ENCODE peak calls at places on chromosome 2, in eight cellular contexts. S is CD4-positive, alpha-beta memory T cell; N is stomach; U is neural progenitor cell; M is esophagus muscularis mucosa; W is left ventricle myocardium inferior; L is K562; V is heart left ventricle. Z is an unnamed sample. For H3K36me3, the result is how much of the 10 kb centered on the place peaks cover.

GRCh38 chr2:20179755-20180594 is 45.0 kb downstream of the SDC1 start:
- DNase-seq in U (peak), V (no peak), N (peak), L (peak), S (no peak), M (no peak), W (no peak), Z (no peak)

GRCh38 chr2:240463274-240463865 is 27.9 kb downstream of the GPC1 start:
- DNase-seq in S (no peak), N (peak), M (no peak), U (no peak), L (no peak), V (peak), W (peak), Z (peak)

GRCh38 chr2:29108225-29108624 is 7.0 kb upstream of the CLIP4 start:
- DNase-seq in W (no peak), S (no peak), V (peak), N (no peak), U (no peak), L (no peak), M (no peak), Z (no peak)

GRCh38 chr2:121284424-121285076 is 452 bp downstream of the TFCP2L1 start:
- DNase-seq in V (no peak), S (no peak), U (peak), M (no peak), N (no peak), L (peak), W (no peak), Z (no peak)

GRCh38 chr2:182672471-182673165 is 43.4 kb upstream of the DNAJC10 start:
- DNase-seq in S (no peak), W (no peak), N (no peak), U (no peak), L (no peak), M (no peak), V (no peak), Z (no peak)

GRCh38 chr2:855177-855576 is 95.5 kb upstream of the SNTG2 start:
- DNase-seq in L (no peak), W (no peak), S (no peak), N (no peak), V (no peak), U (no peak), M (no peak), Z (no peak)

GRCh38 chr2:231692847-231693246 is 15.5 kb upstream of the PTMA start:
- DNase-seq in L (no peak), S (no peak), N (no peak), V (peak), U (no peak), M (no peak), W (no peak), Z (no peak)

GRCh38 chr2:127669056-127669455 is 6.3 kb downstream of the LIMS2 start:
- DNase-seq in W (no peak), V (no peak), M (no peak), L (no peak), N (no peak), U (no peak), S (no peak), Z (no peak)

DNA sequence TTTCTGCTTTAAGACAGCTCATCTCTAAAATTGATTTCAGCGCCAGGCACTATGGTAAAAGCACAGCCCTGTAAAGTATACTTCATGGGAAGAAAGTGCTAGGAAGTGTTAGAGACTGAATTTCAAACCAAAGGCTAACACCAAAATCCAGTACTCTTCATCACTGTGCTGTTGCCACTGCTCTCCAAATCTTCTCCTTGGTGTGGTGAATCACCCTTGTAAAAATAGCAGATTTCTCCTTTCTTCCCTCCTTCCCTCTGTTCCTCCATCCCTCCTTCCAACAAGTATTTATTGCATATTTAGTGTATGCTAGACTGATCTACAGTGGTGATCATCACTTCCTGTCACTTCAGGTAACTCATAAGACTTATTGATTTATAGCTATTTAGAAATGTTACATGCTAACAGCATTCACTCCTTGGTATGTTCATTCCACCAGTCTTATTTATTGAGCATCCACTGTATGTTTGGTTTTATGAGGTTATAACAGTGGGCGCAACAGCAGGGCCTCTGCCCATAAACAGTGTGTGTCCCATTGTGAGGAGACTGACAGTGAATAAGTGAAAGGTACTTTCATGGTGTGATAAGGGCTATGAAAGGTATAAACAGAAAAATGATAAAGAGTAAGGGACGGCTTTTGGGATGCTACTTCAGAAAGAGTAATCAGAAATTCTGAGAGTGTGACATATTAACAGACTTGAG is 20.0 kb downstream of the KDM3A start:
- DNase-seq in L (no peak), V (no peak), S (no peak), M (no peak), N (no peak), U (no peak), W (no peak), Z (no peak)
- H3K36me3 ChIP-seq in L (half or more), V (under half), S (half or more), M (half or more), N (half or more), U (under half), W (half or more), Z (half or more)

GRCh38 chr2:178877874-178878273 is 70.7 kb upstream of the TTN start:
- DNase-seq in W (no peak), V (no peak), N (no peak), L (no peak), S (no peak), M (no peak), U (no peak), Z (no peak)

GRCh38 chr2:178870703-178871102 is 63.5 kb upstream of the TTN start:
- DNase-seq in M (no peak), W (no peak), V (peak), S (no peak), N (no peak), L (no peak), U (no peak), Z (no peak)

GRCh38 chr2:178871536-178871935 is 64.3 kb upstream of the TTN start:
- DNase-seq in N (no peak), S (no peak), L (no peak), W (no peak), U (no peak), M (no peak), V (no peak), Z (no peak)

GRCh38 chr2:178874529-178875240 is 67.5 kb upstream of the TTN start:
- DNase-seq in S (no peak), M (no peak), L (no peak), N (no peak), U (no peak), W (no peak), V (peak), Z (no peak)

DNA sequence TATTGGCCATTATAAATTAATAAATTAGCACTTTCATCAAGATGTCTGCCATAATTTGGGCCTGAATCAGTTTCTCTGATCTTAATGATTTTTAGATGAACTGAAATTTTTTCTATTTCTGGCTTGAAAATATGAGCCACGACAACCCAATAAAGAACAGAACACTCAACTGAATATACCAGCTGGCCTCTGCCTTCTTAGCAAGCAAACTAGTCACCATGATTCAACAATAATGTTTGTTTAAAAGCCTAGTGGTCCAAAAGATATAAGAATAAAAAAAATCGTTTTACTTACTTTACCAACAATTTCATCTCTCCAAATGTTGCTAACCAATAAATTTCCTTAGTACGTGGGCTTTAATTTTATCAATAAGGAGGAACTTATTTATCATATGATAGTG is 66.7 kb upstream of the TTN start:
- DNase-seq in U (no peak), N (no peak), M (no peak), L (no peak), S (no peak), W (no peak), V (no peak), Z (no peak)
- H3K36me3 ChIP-seq in U (under half), N (under half), M (under half), L (under half), S (under half), W (under half), V (under half), Z (under half)

GRCh38 chr2:162177301-162177700 is 25.3 kb upstream of the GCG start:
- DNase-seq in N (no peak), W (no peak), V (no peak), S (no peak), M (no peak), U (no peak), L (no peak), Z (no peak)
- H3K36me3 ChIP-seq in N (under half), W (under half), V (under half), S (under half), M (under half), U (under half), L (under half), Z (under half)

GRCh38 chr2:64263315-64263714 is 119.1 kb upstream of the PELI1 start:
- DNase-seq in U (no peak), V (no peak), N (no peak), W (no peak), M (no peak), L (no peak), S (no peak), Z (no peak)
- H3K36me3 ChIP-seq in U (under half), V (under half), N (under half), W (under half), M (under half), L (under half), S (under half), Z (under half)